ENCODE peak calls at places on chromosomes 4 and X, in eight cellular contexts. C is CD4-positive, alpha-beta T cell; W is COR-L47; U is iris pigment epithelial cell; G is astrocyte; H is HFF-Myc; K is stimulated activated CD8-positive, alpha-beta memory T cell treated with anti-CD3 and anti-CD28 coated beads, Interleukin-12 subunit alpha, Interleukin-12 subunit beta, amount 100 ng/mL, for 1 hour; S is small intestine. A is an unnamed sample.

GRCh38 chrX:44484607-44485146 is 58.0 kb downstream of the FUNDC1 start:
- DNase-seq in C (no peak), W (no peak), U (no peak), G (no peak), H (no peak), K (no peak), S (no peak), A (no peak)

GRCh38 chrX:129992181-129992580 is 9.7 kb downstream of the BCORL1 start:
- DNase-seq in C (no peak), W (no peak), U (no peak), G (no peak), H (no peak), K (no peak), S (no peak), A (no peak)

GRCh38 chr4:162793571-162793970 is 373.1 kb downstream of the NAF1 start:
- DNase-seq in C (no peak), W (no peak), U (peak), G (peak), H (no peak), K (no peak), S (no peak), A (peak)

GRCh38 chr4:142846105-142846728 is at the start of gene INPP4B:
- DNase-seq in C (peak), W (peak), U (peak), G (peak), H (no peak), K (no peak), S (peak), A (peak)

GRCh38 chrX:31374786-31375185 is 302.9 kb upstream of the FTHL17 start:
- DNase-seq in C (no peak), W (no peak), U (no peak), G (no peak), H (no peak), K (no peak), S (no peak), A (no peak)

GRCh38 chr4:80963051-80963450 is 67.5 kb upstream of the BMP3 start:
- DNase-seq in C (no peak), W (no peak), U (peak), G (peak), H (no peak), K (no peak), S (no peak), A (no peak)

GRCh38 chrX:78513996-78514745 is 145.0 kb downstream of the RTL3 start:
- DNase-seq in C (no peak), W (no peak), U (no peak), G (no peak), H (no peak), K (no peak), S (no peak), A (no peak)

GRCh38 chrX:69019073-69019890 is 146.0 kb downstream of the PJA1 start:
- DNase-seq in C (no peak), W (no peak), U (no peak), G (no peak), H (no peak), K (no peak), S (no peak), A (no peak)

GRCh38 chr4:163540977-163541376 is 46.5 kb downstream of the TMA16 start:
- DNase-seq in C (no peak), W (no peak), U (peak), G (peak), H (peak), K (no peak), S (no peak), A (peak)

GRCh38 chr4:25814323-25814722 is 48.5 kb downstream of the SEL1L3 start:
- DNase-seq in C (no peak), W (no peak), U (peak), G (peak), H (no peak), K (no peak), S (peak), A (peak)

GRCh38 chr4:37765741-37766140 is 60.7 kb upstream of the PGM2 start:
- DNase-seq in C (no peak), W (no peak), U (no peak), G (no peak), H (no peak), K (no peak), S (no peak), A (no peak)

GRCh38 chr4:122632396-122633143 is 11.7 kb upstream of the IL21 start:
- DNase-seq in C (no peak), W (peak), U (no peak), G (peak), H (no peak), K (no peak), S (peak), A (no peak)

GRCh38 chrX:115898382-115899001 is 272.1 kb upstream of the AGTR2 start:
- DNase-seq in C (no peak), W (peak), U (peak), G (no peak), H (no peak), K (no peak), S (peak), A (no peak)

GRCh38 chrX:37871626-37872302 is 24.4 kb upstream of the DYNLT3 start:
- DNase-seq in C (no peak), W (no peak), U (peak), G (peak), H (peak), K (no peak), S (no peak), A (peak)

A was measured in trophoblast cell.